ENCODE peak calls at places on chromosomes 1 and 21, in eight cellular contexts. One of them, this sample, is unnamed.

GRCh38 chr1:11539850-11540772 is 61.2 kb downstream of the DISP3 start:
- DNase-seq in CD8-positive, alpha-beta memory T cell: no peak
- DNase-seq in uterus: no peak
- DNase-seq in OCI-LY7: no peak
- DNase-seq in heart right ventricle: no peak
- DNase-seq in ovary: no peak
- DNase-seq in AG04450: no peak
- DNase-seq in cardiac muscle cell: no peak
- DNase-seq in this sample: no peak

GRCh38 chr1:203985676-203986075 is 87.2 kb upstream of the SOX13 start:
- DNase-seq in AG04450: no peak
- DNase-seq in heart right ventricle: no peak
- DNase-seq in CD8-positive, alpha-beta memory T cell: no peak
- DNase-seq in ovary: no peak
- DNase-seq in cardiac muscle cell: no peak
- DNase-seq in uterus: no peak
- DNase-seq in OCI-LY7: no peak
- DNase-seq in this sample: no peak

GRCh38 chr1:218209351-218209861 is 75.7 kb upstream of the RRP15 start:
- DNase-seq in uterus: no peak
- DNase-seq in ovary: no peak
- DNase-seq in OCI-LY7: no peak
- DNase-seq in cardiac muscle cell: no peak
- DNase-seq in CD8-positive, alpha-beta memory T cell: no peak
- DNase-seq in heart right ventricle: no peak
- DNase-seq in AG04450: peak; percentile 53
- DNase-seq in this sample: peak; percentile 60

GRCh38 chr1:63635681-63636080 is 42.5 kb downstream of the PGM1 start:
- DNase-seq in ovary: peak; percentile 24
- DNase-seq in heart right ventricle: no peak
- DNase-seq in OCI-LY7: no peak
- DNase-seq in CD8-positive, alpha-beta memory T cell: no peak
- DNase-seq in cardiac muscle cell: no peak
- DNase-seq in AG04450: peak; percentile 10
- DNase-seq in uterus: no peak
- DNase-seq in this sample: no peak

GRCh38 chr1:96234299-96234698 is 487.3 kb upstream of the PTBP2 start:
- DNase-seq in CD8-positive, alpha-beta memory T cell: no peak
- DNase-seq in OCI-LY7: no peak
- DNase-seq in cardiac muscle cell: peak; percentile 44
- DNase-seq in ovary: no peak
- DNase-seq in heart right ventricle: peak; percentile 10
- DNase-seq in AG04450: no peak
- DNase-seq in uterus: peak; percentile 18
- DNase-seq in this sample: no peak

GRCh38 chr1:205263580-205264190 is 35.9 kb downstream of the TMCC2 start:
- DNase-seq in heart right ventricle: no peak
- DNase-seq in OCI-LY7: no peak
- DNase-seq in ovary: no peak
- DNase-seq in CD8-positive, alpha-beta memory T cell: no peak
- DNase-seq in cardiac muscle cell: no peak
- DNase-seq in AG04450: no peak
- DNase-seq in uterus: no peak
- DNase-seq in this sample: no peak

GRCh38 chr21:38489283-38489677 is 9.0 kb downstream of the ERG start:
- DNase-seq in uterus: no peak
- DNase-seq in CD8-positive, alpha-beta memory T cell: no peak
- DNase-seq in ovary: no peak
- DNase-seq in OCI-LY7: no peak
- DNase-seq in AG04450: no peak
- DNase-seq in heart right ventricle: no peak
- DNase-seq in cardiac muscle cell: no peak
- DNase-seq in this sample: no peak

GRCh38 chr1:59631561-59631960 is 183.2 kb upstream of the HOOK1 start:
- DNase-seq in uterus: no peak
- DNase-seq in CD8-positive, alpha-beta memory T cell: no peak
- DNase-seq in ovary: no peak
- DNase-seq in AG04450: no peak
- DNase-seq in cardiac muscle cell: no peak
- DNase-seq in OCI-LY7: no peak
- DNase-seq in heart right ventricle: no peak
- DNase-seq in this sample: no peak

GRCh38 chr1:107138767-107139445 is 1.9 kb upstream of the NTNG1 start:
- DNase-seq in ovary: no peak
- DNase-seq in OCI-LY7: no peak
- DNase-seq in AG04450: no peak
- DNase-seq in cardiac muscle cell: no peak
- DNase-seq in CD8-positive, alpha-beta memory T cell: no peak
- DNase-seq in uterus: no peak
- DNase-seq in heart right ventricle: no peak
- DNase-seq in this sample: no peak

GRCh38 chr1:33634806-33635205 is 162.4 kb downstream of the ZSCAN20 start:
- DNase-seq in AG04450: no peak
- DNase-seq in OCI-LY7: peak; percentile 26
- DNase-seq in ovary: no peak
- DNase-seq in cardiac muscle cell: peak; percentile 62
- DNase-seq in CD8-positive, alpha-beta memory T cell: no peak
- DNase-seq in heart right ventricle: no peak
- DNase-seq in uterus: no peak
- DNase-seq in this sample: peak; percentile 17

GRCh38 chr1:8598060-8598724 is 219.2 kb downstream of the RERE start:
- DNase-seq in OCI-LY7: no peak
- DNase-seq in CD8-positive, alpha-beta memory T cell: no peak
- DNase-seq in ovary: peak; percentile 37
- DNase-seq in uterus: peak; percentile 47
- DNase-seq in cardiac muscle cell: peak; percentile 45
- DNase-seq in heart right ventricle: no peak
- DNase-seq in AG04450: no peak
- DNase-seq in this sample: peak; percentile 43

GRCh38 chr21:19290328-19290727 is 886.7 kb upstream of the TMPRSS15 start:
- DNase-seq in uterus: no peak
- DNase-seq in cardiac muscle cell: no peak
- DNase-seq in OCI-LY7: no peak
- DNase-seq in heart right ventricle: no peak
- DNase-seq in AG04450: no peak
- DNase-seq in ovary: no peak
- DNase-seq in CD8-positive, alpha-beta memory T cell: no peak
- DNase-seq in this sample: no peak
- H3K9me3 ChIP-seq in uterus: no peaks in the 10 kb centered on the region
- H3K9me3 ChIP-seq in cardiac muscle cell: no peaks in the 10 kb centered on the region
- H3K9me3 ChIP-seq in OCI-LY7: peaks cover 18% of the 10 kb centered on the region
- H3K9me3 ChIP-seq in heart right ventricle: no peaks in the 10 kb centered on the region
- H3K9me3 ChIP-seq in AG04450: peaks cover 7% of the 10 kb centered on the region
- H3K9me3 ChIP-seq in ovary: no peaks in the 10 kb centered on the region
- H3K9me3 ChIP-seq in CD8-positive, alpha-beta memory T cell: no peaks in the 10 kb centered on the region
- H3K9me3 ChIP-seq in this sample: no peaks in the 10 kb centered on the region

DNA sequence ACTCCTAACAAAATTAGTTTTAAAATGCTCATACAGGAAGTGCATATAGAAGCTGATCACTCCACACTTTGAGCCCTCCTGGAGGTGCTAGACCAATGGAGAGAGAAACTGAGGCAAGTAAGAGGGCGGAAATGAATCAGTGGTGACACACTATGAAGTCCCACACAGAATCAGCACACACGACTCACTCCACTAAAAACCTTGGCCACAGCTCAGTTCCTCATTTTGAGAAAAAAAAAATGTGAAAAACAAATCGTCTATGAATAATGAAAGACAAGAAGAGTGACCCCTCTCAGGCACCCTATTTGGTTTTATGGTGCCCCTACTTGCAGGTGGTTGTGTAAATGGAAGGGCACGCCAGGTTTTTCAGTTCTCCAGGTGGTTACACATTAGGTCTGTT is 675.1 kb upstream of the BRINP3 start:
- DNase-seq in heart right ventricle: no peak
- DNase-seq in cardiac muscle cell: no peak
- DNase-seq in AG04450: no peak
- DNase-seq in uterus: no peak
- DNase-seq in OCI-LY7: no peak
- DNase-seq in CD8-positive, alpha-beta memory T cell: no peak
- DNase-seq in ovary: no peak
- DNase-seq in this sample: no peak
- H3K4me3 ChIP-seq in heart right ventricle: no peak overlapping the region
- H3K4me3 ChIP-seq in cardiac muscle cell: no peak overlapping the region
- H3K4me3 ChIP-seq in AG04450: no peak overlapping the region
- H3K4me3 ChIP-seq in uterus: no peak overlapping the region
- H3K4me3 ChIP-seq in OCI-LY7: no peak overlapping the region
- H3K4me3 ChIP-seq in CD8-positive, alpha-beta memory T cell: no peak overlapping the region
- H3K4me3 ChIP-seq in ovary: no peak overlapping the region
- H3K4me3 ChIP-seq in this sample: no peak overlapping the region

GRCh38 chr21:27024971-27025370 is 58.1 kb upstream of the ADAMTS5 start:
- DNase-seq in cardiac muscle cell: no peak
- DNase-seq in heart right ventricle: no peak
- DNase-seq in AG04450: no peak
- DNase-seq in CD8-positive, alpha-beta memory T cell: no peak
- DNase-seq in uterus: no peak
- DNase-seq in ovary: no peak
- DNase-seq in OCI-LY7: no peak
- DNase-seq in this sample: no peak
- H3K9me3 ChIP-seq in cardiac muscle cell: no peaks in the 10 kb centered on the region
- H3K9me3 ChIP-seq in heart right ventricle: no peaks in the 10 kb centered on the region
- H3K9me3 ChIP-seq in AG04450: no peaks in the 10 kb centered on the region
- H3K9me3 ChIP-seq in CD8-positive, alpha-beta memory T cell: no peaks in the 10 kb centered on the region
- H3K9me3 ChIP-seq in uterus: no peaks in the 10 kb centered on the region
- H3K9me3 ChIP-seq in ovary: no peaks in the 10 kb centered on the region
- H3K9me3 ChIP-seq in OCI-LY7: no peaks in the 10 kb centered on the region
- H3K9me3 ChIP-seq in this sample: no peaks in the 10 kb centered on the region

GRCh38 chr1:160459687-160460086 is 59.3 kb downstream of the VANGL2 start:
- DNase-seq in CD8-positive, alpha-beta memory T cell: no peak
- DNase-seq in OCI-LY7: no peak
- DNase-seq in cardiac muscle cell: no peak
- DNase-seq in AG04450: no peak
- DNase-seq in uterus: no peak
- DNase-seq in heart right ventricle: no peak
- DNase-seq in ovary: no peak
- DNase-seq in this sample: no peak

GRCh38 chr1:160459056-160459455 is 58.7 kb downstream of the VANGL2 start:
- DNase-seq in AG04450: no peak
- DNase-seq in heart right ventricle: no peak
- DNase-seq in uterus: no peak
- DNase-seq in CD8-positive, alpha-beta memory T cell: no peak
- DNase-seq in OCI-LY7: no peak
- DNase-seq in ovary: no peak
- DNase-seq in cardiac muscle cell: peak; percentile 72
- DNase-seq in this sample: no peak

GRCh38 chr1:160465123-160465522 is 57.9 kb downstream of the SLAMF6 start:
- DNase-seq in cardiac muscle cell: no peak
- DNase-seq in CD8-positive, alpha-beta memory T cell: no peak
- DNase-seq in uterus: no peak
- DNase-seq in ovary: no peak
- DNase-seq in heart right ventricle: no peak
- DNase-seq in OCI-LY7: no peak
- DNase-seq in AG04450: no peak
- DNase-seq in this sample: no peak

GRCh38 chr1:160460683-160461287 is 60.4 kb downstream of the VANGL2 start:
- DNase-seq in cardiac muscle cell: no peak
- DNase-seq in OCI-LY7: no peak
- DNase-seq in CD8-positive, alpha-beta memory T cell: no peak
- DNase-seq in uterus: no peak
- DNase-seq in heart right ventricle: no peak
- DNase-seq in ovary: no peak
- DNase-seq in AG04450: no peak
- DNase-seq in this sample: no peak

DNA sequence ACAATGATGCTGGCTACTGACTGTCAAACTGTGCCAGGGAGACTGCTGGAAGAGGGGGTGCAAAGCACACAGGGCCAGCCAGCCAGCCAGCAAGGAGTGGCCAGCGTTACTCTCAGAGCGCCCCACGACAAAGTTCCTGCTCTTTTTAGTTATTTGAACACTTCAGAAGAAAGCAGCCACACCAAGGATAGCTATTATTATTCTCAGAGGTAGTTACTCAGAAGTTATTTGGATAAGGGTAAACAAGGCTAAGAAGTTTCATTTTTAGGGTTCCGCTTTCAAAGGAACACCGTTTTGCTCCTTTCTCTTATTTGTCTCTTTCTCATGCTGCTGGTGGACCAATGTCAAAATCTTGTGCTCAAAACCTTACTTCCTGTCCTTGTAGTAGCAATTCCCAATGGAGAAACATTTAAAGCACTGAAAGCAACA is 59.9 kb downstream of the VANGL2 start:
- DNase-seq in cardiac muscle cell: no peak
- DNase-seq in CD8-positive, alpha-beta memory T cell: no peak
- DNase-seq in OCI-LY7: no peak
- DNase-seq in AG04450: no peak
- DNase-seq in uterus: no peak
- DNase-seq in ovary: no peak
- DNase-seq in heart right ventricle: no peak
- DNase-seq in this sample: no peak
- H3K4me3 ChIP-seq in cardiac muscle cell: no peak overlapping the region
- H3K4me3 ChIP-seq in CD8-positive, alpha-beta memory T cell: no peak overlapping the region
- H3K4me3 ChIP-seq in OCI-LY7: no peak overlapping the region
- H3K4me3 ChIP-seq in AG04450: no peak overlapping the region
- H3K4me3 ChIP-seq in uterus: no peak overlapping the region
- H3K4me3 ChIP-seq in ovary: no peak overlapping the region
- H3K4me3 ChIP-seq in heart right ventricle: no peak overlapping the region
- H3K4me3 ChIP-seq in this sample: no peak overlapping the region

GRCh38 chr1:180956028-180956640 is 43.4 kb downstream of the KIAA1614 start:
- DNase-seq in ovary: no peak
- DNase-seq in heart right ventricle: no peak
- DNase-seq in cardiac muscle cell: no peak
- DNase-seq in uterus: no peak
- DNase-seq in CD8-positive, alpha-beta memory T cell: no peak
- DNase-seq in OCI-LY7: no peak
- DNase-seq in AG04450: no peak
- DNase-seq in this sample: no peak
- H3K9me3 ChIP-seq in ovary: no peaks in the 10 kb centered on the region
- H3K9me3 ChIP-seq in heart right ventricle: no peaks in the 10 kb centered on the region
- H3K9me3 ChIP-seq in cardiac muscle cell: no peaks in the 10 kb centered on the region
- H3K9me3 ChIP-seq in uterus: no peaks in the 10 kb centered on the region
- H3K9me3 ChIP-seq in CD8-positive, alpha-beta memory T cell: no peaks in the 10 kb centered on the region
- H3K9me3 ChIP-seq in OCI-LY7: peaks cover 4% of the 10 kb centered on the region
- H3K9me3 ChIP-seq in AG04450: no peaks in the 10 kb centered on the region
- H3K9me3 ChIP-seq in this sample: no peaks in the 10 kb centered on the region